ENCODE peak calls at places on chromosomes 5 and 9, in seven cellular contexts. L, Y, O, B, I, H and K are unnamed samples.

GRCh38 chr9:117121331-117121730 is 293.5 kb downstream of the ASTN2 start:
- DNase-seq in L (no peak), Y (no peak), O (no peak), B (no peak), I (no peak), H (peak), K (no peak)

GRCh38 chr5:171312129-171312819 is 3.2 kb downstream of the TLX3 start:
- DNase-seq in L (peak), Y (no peak), O (no peak), B (no peak), I (peak), H (no peak), K (no peak)

GRCh38 chr5:19496056-19496455 is 491.9 kb downstream of the CDH18 start:
- DNase-seq in L (no peak), Y (no peak), O (no peak), B (no peak), I (no peak), H (no peak), K (no peak)

GRCh38 chr9:95822583-95823431 is 52.7 kb upstream of the ERCC6L2 start:
- DNase-seq in L (no peak), Y (no peak), O (no peak), B (no peak), I (no peak), H (peak), K (no peak)

GRCh38 chr5:171409164-171410136 is 10.0 kb upstream of the FGF18 start:
- DNase-seq in L (no peak), Y (no peak), O (no peak), B (no peak), I (no peak), H (no peak), K (no peak)

GRCh38 chr9:118418887-118419620 is 714.9 kb downstream of the TLR4 start:
- DNase-seq in L (no peak), Y (no peak), O (no peak), B (no peak), I (peak), H (no peak), K (no peak)

GRCh38 chr9:1722404-1722803 is 292.7 kb upstream of the SMARCA2 start:
- DNase-seq in L (no peak), Y (no peak), O (no peak), B (no peak), I (no peak), H (no peak), K (no peak)

GRCh38 chr5:14476791-14477435 is 104.7 kb upstream of the OTULINL start:
- DNase-seq in L (no peak), Y (no peak), O (no peak), B (no peak), I (no peak), H (peak), K (no peak)

GRCh38 chr5:126494393-126494792 is 71.2 kb downstream of the GRAMD2B start:
- DNase-seq in L (no peak), Y (no peak), O (no peak), B (no peak), I (no peak), H (no peak), K (no peak)